ENCODE peak calls at places on chromosomes 1 and 21, in eight cellular contexts. A is AG09319; B is H7; G is osteocyte; N is left ventricle myocardium inferior; V is sciatic nerve; H is activated CD8-positive, alpha-beta memory T cell treated with anti-CD3 and anti-CD28 coated beads for 1 hour; Y is RCC 7860. K is an unnamed sample.

GRCh38 chr21:18493420-18493819 is 89.8 kb upstream of the TMPRSS15 start:
- DNase-seq in A (no peak), B (no peak), G (no peak), N (no peak), V (no peak), H (no peak), Y (peak), K (no peak)

GRCh38 chr1:180507826-180508724 is 5.7 kb upstream of the ACBD6 start:
- DNase-seq in A (peak), B (no peak), G (no peak), N (no peak), V (no peak), H (no peak), Y (no peak), K (no peak)

GRCh38 chr1:167627615-167627864 is 2.5 kb upstream of the RCSD1 start:
- DNase-seq in A (no peak), B (no peak), G (no peak), N (no peak), V (no peak), H (no peak), Y (no peak), K (no peak)

GRCh38 chr1:36172983-36173382 is 17.0 kb downstream of the MAP7D1 start:
- DNase-seq in A (no peak), B (no peak), G (no peak), N (no peak), V (no peak), H (no peak), Y (peak), K (no peak)

GRCh38 chr1:225914391-225914790 is 9.7 kb downstream of the PYCR2 start:
- DNase-seq in A (no peak), B (no peak), G (no peak), N (no peak), V (no peak), H (no peak), Y (no peak), K (no peak)

GRCh38 chr1:232012773-232013386 is 386.3 kb downstream of the DISC1 start:
- DNase-seq in A (no peak), B (no peak), G (no peak), N (peak), V (no peak), H (no peak), Y (no peak), K (no peak)

GRCh38 chr1:221100196-221100950 is 221.1 kb downstream of the HLX start:
- DNase-seq in A (peak), B (no peak), G (no peak), N (no peak), V (no peak), H (no peak), Y (peak), K (no peak)

GRCh38 chr1:55010887-55011217 is 12.1 kb downstream of the BSND start:
- DNase-seq in A (no peak), B (peak), G (no peak), N (no peak), V (no peak), H (no peak), Y (no peak), K (no peak)

GRCh38 chr21:38244885-38245869 is 11.6 kb upstream of the KCNJ15 start:
- DNase-seq in A (peak), B (no peak), G (no peak), N (no peak), V (no peak), H (peak), Y (peak), K (no peak)

GRCh38 chr1:37257646-37258045 is 216.7 kb upstream of the ZC3H12A start:
- DNase-seq in A (no peak), B (no peak), G (no peak), N (no peak), V (no peak), H (no peak), Y (no peak), K (no peak)

GRCh38 chr1:31843506-31843905 is 27.7 kb upstream of the SPOCD1 start:
- DNase-seq in A (peak), B (no peak), G (no peak), N (no peak), V (no peak), H (no peak), Y (no peak), K (no peak)

GRCh38 chr1:168636200-168636599 is 59.8 kb downstream of the XCL1 start:
- DNase-seq in A (no peak), B (no peak), G (no peak), N (no peak), V (no peak), H (no peak), Y (no peak), K (no peak)

GRCh38 chr1:202130275-202130646 is 7.5 kb downstream of the GPR37L1 start:
- DNase-seq in A (no peak), B (no peak), G (no peak), N (no peak), V (peak), H (no peak), Y (no peak), K (no peak)

GRCh38 chr1:5934058-5934884 is 58.0 kb downstream of the NPHP4 start:
- DNase-seq in A (no peak), B (peak), G (peak), N (no peak), V (no peak), H (no peak), Y (no peak), K (no peak)

GRCh38 chr1:108084866-108085477 is 115.2 kb downstream of the SLC25A24 start:
- DNase-seq in A (no peak), B (no peak), G (no peak), N (no peak), V (no peak), H (no peak), Y (no peak), K (no peak)

GRCh38 chr1:243336163-243336562 is 80.3 kb downstream of the SDCCAG8 start:
- DNase-seq in A (no peak), B (no peak), G (no peak), N (no peak), V (no peak), H (no peak), Y (no peak), K (no peak)

GRCh38 chr1:85576642-85577420 is 3.7 kb upstream of the CCN1 start:
- DNase-seq in A (peak), B (peak), G (peak), N (peak), V (peak), H (no peak), Y (peak), K (no peak)

GRCh38 chr1:1550591-1551432 is 10.4 kb upstream of the TMEM240 start:
- DNase-seq in A (no peak), B (peak), G (no peak), N (no peak), V (no peak), H (no peak), Y (no peak), K (no peak)

GRCh38 chr1:183106746-183107145 is 79.3 kb upstream of the LAMC2 start:
- DNase-seq in A (no peak), B (no peak), G (no peak), N (no peak), V (no peak), H (no peak), Y (no peak), K (no peak)

K was measured in effector memory CD4-positive, alpha-beta T cell.